ENCODE peak calls at places on chromosomes 2 and 18, in ten cellular contexts. K is NCI-H2029 treated with DMSO at 0.1 percent for 48 hours; H is stimulated activated CD4-positive, alpha-beta T cell treated with anti-CD3 and anti-CD28 coated beads, TNF-alpha, amount 100 ng/mL, for 48 hours; W is HCT116; N is Panc1; D is C1 segment of cervical spinal cord; T is ACHN; I is substantia nigra; S is neural crest cell; X is HEK293T. E is an unnamed sample.

GRCh38 chr2:208224802-208225201 is 30.1 kb downstream of the IDH1 start:
- DNase-seq in S (no peak), H (no peak), I (no peak), T (no peak), W (no peak), X (no peak), K (no peak), D (no peak), N (no peak), E (no peak)

GRCh38 chr2:217988840-217989204 is 14.0 kb downstream of the TNS1 start:
- DNase-seq in T (peak), W (no peak), N (no peak), S (no peak), I (no peak), H (no peak), X (no peak), D (no peak), K (no peak), E (no peak)

GRCh38 chr2:4992226-4992625 is 700.0 kb upstream of the SOX11 start:
- DNase-seq in T (no peak), H (no peak), X (no peak), D (no peak), I (no peak), W (no peak), S (no peak), K (no peak), N (no peak), E (peak)

GRCh38 chr2:101433465-101433864 is 41.4 kb downstream of the RFX8 start:
- DNase-seq in T (no peak), W (no peak), S (no peak), K (no peak), H (no peak), I (no peak), N (no peak), X (no peak), D (no peak), E (no peak)

GRCh38 chr2:27946530-27946929 is 56.0 kb downstream of the BABAM2 start:
- DNase-seq in K (no peak), T (peak), H (no peak), I (no peak), S (no peak), N (no peak), X (no peak), D (no peak), W (no peak), E (no peak)

GRCh38 chr2:198135481-198135934 is 331.1 kb downstream of the PLCL1 start:
- DNase-seq in S (no peak), X (no peak), H (no peak), N (no peak), D (no peak), K (no peak), T (no peak), W (no peak), I (no peak), E (no peak)

GRCh38 chr2:240428245-240428644 is 7.2 kb upstream of the GPC1 start:
- DNase-seq in T (no peak), D (no peak), X (no peak), N (no peak), H (no peak), K (no peak), W (no peak), S (no peak), I (no peak), E (no peak)

GRCh38 chr2:30756051-30756719 is 51.1 kb downstream of the CAPN13 start:
- DNase-seq in T (no peak), H (no peak), D (no peak), I (no peak), X (no peak), N (no peak), W (no peak), K (no peak), S (peak), E (no peak)

GRCh38 chr2:227123697-227124096 is 40.3 kb downstream of the COL4A4 start:
- DNase-seq in H (no peak), N (no peak), D (no peak), K (no peak), W (no peak), I (no peak), X (no peak), S (no peak), T (no peak), E (no peak)

GRCh38 chr2:1234731-1235308 is 178.4 kb upstream of the TPO start:
- DNase-seq in T (peak), K (no peak), S (no peak), N (no peak), X (no peak), W (no peak), D (no peak), I (no peak), H (no peak), E (no peak)

GRCh38 chr2:229340086-229340760 is 69.1 kb upstream of the PID1 start:
- DNase-seq in K (no peak), X (no peak), N (no peak), W (no peak), S (no peak), D (no peak), T (no peak), I (no peak), H (no peak), E (no peak)

GRCh38 chr18:12371590-12371989 is 5.4 kb downstream of the AFG3L2 start:
- DNase-seq in I (no peak), W (no peak), T (no peak), X (no peak), S (no peak), N (no peak), D (no peak), H (no peak), K (no peak), E (no peak)

GRCh38 chr2:122565364-122565763 is 809.9 kb downstream of the TSN start:
- DNase-seq in W (no peak), X (no peak), H (no peak), N (no peak), T (no peak), S (no peak), I (no peak), D (no peak), K (no peak), E (no peak)

GRCh38 chr2:112451317-112451716 is 17.9 kb upstream of the RGPD8 start:
- DNase-seq in D (no peak), H (no peak), I (no peak), W (no peak), T (no peak), K (no peak), X (no peak), N (no peak), S (no peak), E (no peak)

GRCh38 chr2:150938586-150938985 is 323.1 kb downstream of the RBM43 start:
- DNase-seq in D (no peak), X (no peak), S (no peak), K (no peak), H (no peak), N (no peak), T (peak), W (no peak), I (no peak), E (no peak)

GRCh38 chr18:9455718-9456511 is 19.4 kb upstream of the RALBP1 start:
- DNase-seq in I (no peak), X (no peak), W (no peak), S (no peak), T (no peak), D (no peak), H (no peak), K (no peak), N (no peak), E (no peak)

GRCh38 chr2:223285505-223286265 is 233.7 kb downstream of the KCNE4 start:
- DNase-seq in N (no peak), T (no peak), K (no peak), X (no peak), S (no peak), W (no peak), I (no peak), D (no peak), H (no peak), E (no peak)

GRCh38 chr2:53969285-53970094 is 1.3 kb downstream of the PSME4 start:
- DNase-seq in K (no peak), T (peak), S (no peak), N (peak), H (no peak), I (no peak), D (no peak), W (peak), X (peak), E (peak)

E was measured in NCI-H460.